ENCODE peak calls at places on chromosomes 12 and 14, in ten cellular contexts. Y, L, X, Q, D, A, I, F, G and C are unnamed samples.

GRCh38 chr12:69000069-69000468 is 67.1 kb upstream of the CPM start:
- DNase-seq in Y (no peak), F (no peak), I (no peak), L (no peak), A (no peak), D (no peak), X (no peak), G (no peak), Q (no peak), C (no peak)

GRCh38 chr14:101022121-101022520 is 118.6 kb upstream of the RTL1 start:
- DNase-seq in I (peak), D (no peak), A (no peak), L (no peak), X (no peak), Q (no peak), F (no peak), G (no peak), Y (no peak), C (no peak)

GRCh38 chr12:8941691-8942478 is 7.6 kb downstream of the M6PR start:
- DNase-seq in G (no peak), Q (no peak), L (no peak), F (no peak), X (no peak), I (no peak), Y (no peak), A (no peak), D (no peak), C (no peak)

GRCh38 chr12:118981285-118982201 is at the start of gene SRRM4:
- DNase-seq in Y (no peak), D (no peak), X (no peak), A (no peak), I (no peak), G (peak), L (peak), Q (no peak), F (no peak), C (no peak)

GRCh38 chr14:106417224-106418049 is 891.1 kb downstream of the TMEM121 start:
- DNase-seq in D (peak), I (no peak), X (no peak), Q (no peak), G (no peak), Y (no peak), F (peak), A (no peak), L (peak), C (no peak)

GRCh38 chr12:96015672-96016071 is 19.5 kb upstream of the HAL start:
- DNase-seq in X (no peak), Y (no peak), G (peak), F (no peak), I (no peak), D (no peak), A (no peak), L (peak), Q (peak), C (no peak)

GRCh38 chr14:82854131-82854530 is 1320.5 kb upstream of the SEL1L start:
- DNase-seq in L (no peak), F (no peak), Y (no peak), I (no peak), D (no peak), G (peak), Q (no peak), A (no peak), X (no peak), C (no peak)

GRCh38 chr12:56522486-56523193 is 1.0 kb downstream of the RBMS2 start:
- DNase-seq in Y (peak), L (no peak), I (no peak), A (no peak), Q (peak), X (no peak), G (peak), D (no peak), F (no peak), C (no peak)

GRCh38 chr12:116370886-116371580 is 93.5 kb upstream of the MED13L start:
- DNase-seq in Q (no peak), F (no peak), D (no peak), G (no peak), L (no peak), Y (no peak), I (no peak), A (no peak), X (no peak), C (no peak)

GRCh38 chr12:62744551-62744950 is 190.4 kb downstream of the PPM1H start:
- DNase-seq in I (no peak), G (no peak), L (no peak), D (peak), Q (peak), Y (peak), F (no peak), X (peak), A (no peak), C (no peak)

GRCh38 chr12:132310181-132311040 is 19.0 kb downstream of the GALNT9 start:
- DNase-seq in D (no peak), X (no peak), F (no peak), Y (peak), A (no peak), L (no peak), Q (no peak), G (no peak), I (no peak), C (no peak)

GRCh38 chr14:92215579-92215978 is 93.8 kb downstream of the CPSF2 start:
- DNase-seq in L (no peak), D (no peak), F (no peak), Q (no peak), Y (no peak), G (no peak), X (no peak), I (no peak), A (no peak), C (no peak)

DNA sequence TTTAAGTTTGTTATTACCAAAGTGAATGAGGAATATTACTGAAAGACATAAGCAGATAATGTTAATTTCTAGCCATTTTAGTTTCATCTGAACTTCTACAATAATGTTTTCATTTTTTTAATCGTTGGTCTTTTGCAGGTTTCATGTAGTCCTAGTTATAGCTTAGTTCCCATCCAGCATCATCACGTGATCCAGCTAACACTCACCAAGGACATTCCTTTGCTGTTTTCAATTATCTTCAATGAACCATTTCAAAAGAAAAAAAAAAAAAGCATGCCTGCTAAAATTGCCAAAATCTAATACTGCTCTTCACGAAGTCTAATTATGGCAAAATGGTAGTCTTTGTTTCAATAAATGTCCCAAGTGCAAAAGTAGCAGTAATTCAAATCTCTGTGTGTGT is 187.7 kb upstream of the ATXN7L3B start:
- DNase-seq in F (no peak), I (no peak), X (peak), Y (peak), L (no peak), G (no peak), D (no peak), A (peak), Q (peak), C (no peak)
- TF ChIP-seq CTCF in F (no peak), I (no peak), X (no peak), Y (no peak), L (no peak), G (no peak), D (no peak), A (no peak), Q (no peak), C (no peak)

DNA sequence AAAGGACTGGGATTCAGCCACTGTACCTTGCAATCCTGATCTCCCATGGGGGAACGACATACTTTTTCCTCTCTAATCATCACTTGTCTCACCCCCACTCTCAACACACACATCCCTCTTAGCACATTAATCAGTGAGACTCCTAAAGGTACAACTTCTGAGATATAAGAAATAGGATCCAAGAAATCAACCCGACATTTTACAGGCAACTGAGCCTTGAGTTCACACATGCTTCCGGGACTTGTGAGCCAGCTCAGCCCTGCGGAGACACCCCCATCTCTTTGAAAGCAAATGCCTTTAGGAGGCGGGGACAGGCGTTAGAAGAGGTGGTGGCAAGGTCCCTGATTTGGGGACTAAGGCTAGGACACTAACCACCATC is 1.3 kb downstream of the MAP3K9 start:
- DNase-seq in Q (no peak), X (no peak), Y (no peak), G (peak), F (peak), I (no peak), L (peak), A (no peak), D (no peak), C (no peak)
- H3K4me3 ChIP-seq in Q (peak), X (no peak), Y (peak), G (peak), F (peak), I (peak), L (peak), A (no peak), D (peak), C (no peak)

DNA sequence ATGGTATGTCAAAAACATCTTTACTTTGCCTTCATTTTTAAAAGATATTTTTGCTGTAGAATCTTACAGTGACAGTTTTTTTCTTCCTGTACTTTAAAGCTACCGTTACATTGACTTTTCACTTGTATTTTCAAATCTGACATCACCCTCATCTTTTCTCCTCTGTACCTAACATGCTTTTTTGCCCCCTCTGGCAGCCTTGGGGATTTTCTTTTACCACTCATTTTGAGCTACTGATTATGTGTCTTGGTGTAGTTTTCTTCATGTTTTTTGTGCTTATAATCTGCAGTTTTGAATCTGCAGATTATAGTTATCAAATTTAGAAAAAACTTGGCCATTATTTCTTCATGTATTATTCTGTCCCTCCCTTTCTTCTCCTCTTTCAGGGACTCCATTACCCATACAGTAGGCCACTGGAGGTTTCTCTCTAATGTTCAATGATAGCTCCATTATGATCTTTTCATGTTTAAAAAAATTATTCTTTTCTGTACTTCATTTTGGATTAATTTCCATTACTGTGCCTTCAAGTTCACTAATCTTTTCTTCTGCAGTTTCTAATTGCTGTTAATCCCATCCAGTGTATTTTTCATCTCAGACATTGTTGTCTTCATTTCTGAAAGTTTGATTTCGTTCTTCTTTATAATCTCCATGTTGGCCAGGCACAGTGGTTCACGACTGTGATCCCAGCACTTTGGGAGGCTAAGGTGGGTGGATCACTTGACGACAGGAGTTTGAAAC is 70.0 kb downstream of the ACADS start:
- DNase-seq in G (no peak), I (no peak), A (no peak), L (no peak), Y (no peak), X (no peak), D (no peak), Q (no peak), F (no peak), C (no peak)
- TF ChIP-seq CTCF in G (no peak), I (no peak), A (no peak), L (no peak), Y (no peak), X (no peak), D (no peak), Q (no peak), F (no peak), C (no peak)

GRCh38 chr12:125028106-125028505 is 34.7 kb downstream of the BRI3BP start:
- DNase-seq in G (no peak), I (no peak), F (no peak), Y (no peak), L (no peak), Q (no peak), D (no peak), A (no peak), X (no peak), C (no peak)
- H3K4me3 ChIP-seq in G (no peak), I (no peak), F (no peak), Y (no peak), L (no peak), Q (no peak), D (no peak), A (no peak), X (no peak), C (no peak)

GRCh38 chr14:32702571-32702970 is 236.1 kb upstream of the NPAS3 start:
- DNase-seq in X (no peak), D (no peak), F (peak), L (no peak), Q (peak), A (no peak), I (no peak), Y (peak), G (peak), C (no peak)
- TF ChIP-seq CTCF in X (no peak), D (no peak), F (no peak), L (no peak), Q (no peak), A (no peak), I (no peak), Y (no peak), G (no peak), C (no peak)

GRCh38 chr12:638948-639557 is 24.2 kb downstream of the NINJ2 start:
- DNase-seq in L (no peak), I (no peak), A (no peak), X (no peak), Q (no peak), G (no peak), Y (no peak), F (no peak), D (no peak), C (no peak)
- H3K4me3 ChIP-seq in L (no peak), I (no peak), A (no peak), X (no peak), Q (no peak), G (no peak), Y (no peak), F (no peak), D (no peak), C (no peak)

GRCh38 chr12:43914923-43915468 is 79.1 kb downstream of the TMEM117 start:
- DNase-seq in X (no peak), I (no peak), Y (no peak), G (no peak), A (no peak), Q (no peak), D (no peak), F (no peak), L (no peak), C (no peak)
- TF ChIP-seq CTCF in X (no peak), I (no peak), Y (peak), G (no peak), A (peak), Q (peak), D (peak), F (no peak), L (no peak), C (no peak)

DNA sequence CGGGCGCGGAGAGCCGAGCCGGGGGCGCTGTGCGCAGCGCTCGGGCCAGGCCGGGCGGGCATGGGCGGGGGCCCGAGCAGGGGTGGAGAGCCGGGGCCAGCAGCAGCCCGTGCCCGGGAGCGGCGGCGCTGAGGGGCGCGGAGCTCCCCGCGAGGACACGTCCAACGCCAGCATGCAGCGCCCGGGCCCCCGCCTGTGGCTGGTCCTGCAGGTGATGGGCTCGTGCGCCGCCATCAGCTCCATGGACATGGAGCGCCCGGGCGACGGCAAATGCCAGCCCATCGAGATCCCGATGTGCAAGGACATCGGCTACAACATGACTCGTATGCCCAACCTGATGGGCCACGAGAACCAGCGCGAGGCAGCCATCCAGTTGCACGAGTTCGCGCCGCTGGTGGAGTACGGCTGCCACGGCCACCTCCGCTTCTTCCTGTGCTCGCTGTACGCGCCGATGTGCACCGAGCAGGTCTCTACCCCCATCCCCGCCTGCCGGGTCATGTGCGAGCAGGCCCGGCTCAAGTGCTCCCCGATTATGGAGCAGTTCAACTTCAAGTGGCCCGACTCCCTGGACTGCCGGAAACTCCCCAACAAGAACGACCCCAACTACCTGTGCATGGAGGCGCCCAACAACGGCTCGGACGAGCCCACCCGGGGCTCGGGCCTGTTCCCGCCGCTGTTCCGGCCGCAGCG is 652 bp downstream of the FZD10 start:
- DNase-seq in I (no peak), A (no peak), Q (no peak), L (no peak), D (peak), Y (no peak), X (no peak), F (no peak), G (peak), C (no peak)
- H3K4me3 ChIP-seq in I (peak), A (no peak), Q (no peak), L (peak), D (no peak), Y (no peak), X (no peak), F (no peak), G (peak), C (no peak)